ENCODE peak calls at places on chromosome 1, in seven cellular contexts. R is endothelial cell of umbilical vein, D is right lobe of liver, Q is heart left ventricle, M is A549, Y is Peyer's patch, W is breast epithelium. P is an unnamed sample.

GRCh38 chr1:59029768-59030167 is 245.9 kb upstream of the JUN start:
- DNase-seq in R (peak; percentile 46), D (no peak), Q (no peak), M (no peak), Y (no peak), W (no peak), P (no peak)

GRCh38 chr1:6062670-6063069 is 17.0 kb downstream of the KCNAB2 start:
- DNase-seq in R (no peak), D (no peak), Q (no peak), M (no peak), Y (no peak), W (no peak), P (no peak)

GRCh38 chr1:197173571-197174482 is 27.4 kb upstream of the ASPM start:
- DNase-seq in R (no peak), D (peak; percentile 63), Q (no peak), M (no peak), Y (peak; percentile 47), W (no peak), P (no peak)

GRCh38 chr1:158121604-158122254 is 59.0 kb upstream of the CD1D start:
- DNase-seq in R (peak; percentile 49), D (no peak), Q (no peak), M (peak; percentile 58), Y (peak; percentile 78), W (no peak), P (no peak)

GRCh38 chr1:26016944-26017545 is 4.5 kb upstream of the EXTL1 start:
- DNase-seq in R (no peak), D (no peak), Q (no peak), M (no peak), Y (no peak), W (no peak), P (no peak)

GRCh38 chr1:158711098-158711497 is 9.4 kb downstream of the OR6K3 start:
- DNase-seq in R (no peak), D (no peak), Q (no peak), M (no peak), Y (no peak), W (no peak), P (no peak)

GRCh38 chr1:213122514-213122929 is 71.5 kb downstream of the RPS6KC1 start:
- DNase-seq in R (peak; percentile 66), D (no peak), Q (no peak), M (no peak), Y (no peak), W (no peak), P (no peak)

GRCh38 chr1:169250022-169250421 is 117.6 kb downstream of the NME7 start:
- DNase-seq in R (peak; percentile 53), D (no peak), Q (no peak), M (no peak), Y (no peak), W (no peak), P (no peak)

GRCh38 chr1:32470991-32471694 is 6.3 kb downstream of the ZBTB8B start:
- DNase-seq in R (no peak), D (no peak), Q (no peak), M (no peak), Y (no peak), W (no peak), P (no peak)

GRCh38 chr1:44485229-44485932 is 80.3 kb downstream of the RNF220 start:
- DNase-seq in R (peak; percentile 90), D (no peak), Q (no peak), M (no peak), Y (no peak), W (no peak), P (peak; percentile 47)

GRCh38 chr1:198809247-198809646 is 170.4 kb downstream of the PTPRC start:
- DNase-seq in R (no peak), D (no peak), Q (no peak), M (no peak), Y (no peak), W (no peak), P (no peak)

GRCh38 chr1:160862151-160863061 is at the start of gene CD244:
- DNase-seq in R (no peak), D (no peak), Q (peak; percentile 34), M (no peak), Y (peak; percentile 78), W (no peak), P (peak; percentile 82)

GRCh38 chr1:2394220-2394619 is 2.6 kb downstream of the RER1 start:
- DNase-seq in R (no peak), D (no peak), Q (no peak), M (no peak), Y (no peak), W (no peak), P (no peak)

GRCh38 chr1:244865028-244865371 is 657 bp upstream of the HNRNPU start:
- DNase-seq in R (no peak), D (peak; percentile 53), Q (peak; percentile 31), M (peak; percentile 26), Y (peak; percentile 63), W (no peak), P (peak; percentile 27)

GRCh38 chr1:111486431-111486830 is 12.6 kb downstream of the C1orf162 start:
- DNase-seq in R (no peak), D (no peak), Q (no peak), M (no peak), Y (no peak), W (no peak), P (no peak)

GRCh38 chr1:30259631-30260030 is 463.8 kb downstream of the MATN1 start:
- DNase-seq in R (no peak), D (peak; percentile 23), Q (no peak), M (no peak), Y (no peak), W (no peak), P (no peak)

GRCh38 chr1:1402081-1402900 is 3.2 kb upstream of the CCNL2 start:
- DNase-seq in R (peak; percentile 62), D (no peak), Q (no peak), M (peak; percentile 51), Y (no peak), W (no peak), P (no peak)

GRCh38 chr1:178241057-178241456 is 147.2 kb downstream of the RASAL2 start:
- DNase-seq in R (peak; percentile 48), D (no peak), Q (no peak), M (no peak), Y (no peak), W (no peak), P (no peak)

GRCh38 chr1:2496087-2496622 is 20.1 kb downstream of the PLCH2 start:
- DNase-seq in R (no peak), D (no peak), Q (no peak), M (no peak), Y (peak; percentile 82), W (no peak), P (no peak)

GRCh38 chr1:143651350-143651992 is 320.3 kb downstream of the FAM72C start:
- DNase-seq in R (no peak), D (no peak), Q (no peak), M (no peak), Y (no peak), W (no peak), P (no peak)

GRCh38 chr1:110203021-110203661 is 7.0 kb upstream of the KCNC4 start:
- DNase-seq in R (peak; percentile 72), D (no peak), Q (peak; percentile 44), M (peak; percentile 40), Y (peak; percentile 81), W (no peak), P (peak; percentile 31)

GRCh38 chr1:39167632-39168209 is 36.8 kb upstream of the MACF1 start:
- DNase-seq in R (no peak), D (peak; percentile 67), Q (no peak), M (no peak), Y (no peak), W (no peak), P (peak; percentile 75)

GRCh38 chr1:39163469-39163868 is 41.0 kb upstream of the MACF1 start:
- DNase-seq in R (no peak), D (no peak), Q (no peak), M (no peak), Y (no peak), W (no peak), P (no peak)

GRCh38 chr1:39164256-39164655 is 40.2 kb upstream of the MACF1 start:
- DNase-seq in R (no peak), D (no peak), Q (no peak), M (no peak), Y (no peak), W (no peak), P (no peak)

GRCh38 chr1:39165488-39165887 is 39.0 kb upstream of the MACF1 start:
- DNase-seq in R (no peak), D (no peak), Q (no peak), M (no peak), Y (no peak), W (no peak), P (no peak)

DNA sequence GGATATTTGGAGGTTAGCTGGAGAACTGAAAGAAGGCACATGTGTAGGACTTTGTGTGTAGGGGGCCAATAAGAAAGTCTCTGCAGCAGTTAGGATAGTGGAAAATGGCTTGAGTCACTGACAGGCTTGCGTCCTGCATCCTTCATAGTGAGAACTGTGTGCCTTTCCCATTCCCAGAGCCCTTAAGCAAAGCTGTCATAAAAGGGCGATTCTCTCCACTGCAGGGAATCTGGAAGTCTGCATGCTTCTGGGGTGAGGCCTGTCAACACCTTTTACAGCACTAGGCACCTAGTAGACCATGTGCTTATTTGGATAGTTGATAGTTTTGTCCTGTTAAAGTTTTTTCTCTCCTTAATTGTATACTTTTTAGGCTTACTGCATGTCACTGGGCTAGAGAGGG is 39.4 kb upstream of the MACF1 start:
- DNase-seq in R (peak; percentile 45), D (no peak), Q (no peak), M (no peak), Y (no peak), W (no peak), P (no peak)
- H3K4me1 ChIP-seq in R (peaks cover 39% of the 10 kb centered on the region), D (peaks cover 36% of the 10 kb centered on the region), Q (peaks cover 15% of the 10 kb centered on the region), M (peaks cover 38% of the 10 kb centered on the region), Y (no peaks in the 10 kb centered on the region), W (peaks cover 23% of the 10 kb centered on the region), P (peaks cover 57% of the 10 kb centered on the region)

GRCh38 chr1:166166701-166167394 is at the start of gene FAM78B:
- DNase-seq in R (peak; percentile 31), D (peak; percentile 83), Q (peak; percentile 84), M (peak; percentile 68), Y (peak; percentile 87), W (peak; percentile 20), P (peak; percentile 51)
- TF ChIP-seq POLR2A in R (no peak), D (no peak), Q (no peak), M (no peak), Y (no peak), W (no peak), P (no peak)

GRCh38 chr1:201481761-201482493 is 12.9 kb upstream of the PHLDA3 start:
- DNase-seq in R (peak; percentile 80), D (peak; percentile 87), Q (peak; percentile 89), M (peak; percentile 92), Y (peak; percentile 93), W (peak; percentile 88), P (peak; percentile 89)

GRCh38 chr1:201482755-201483154 is 13.8 kb upstream of the PHLDA3 start:
- DNase-seq in R (no peak), D (no peak), Q (no peak), M (no peak), Y (no peak), W (peak; percentile 43), P (no peak)

GRCh38 chr1:201479331-201479730 is 10.3 kb upstream of the PHLDA3 start:
- DNase-seq in R (no peak), D (no peak), Q (no peak), M (no peak), Y (no peak), W (no peak), P (no peak)

GRCh38 chr1:201480231-201481003 is 11.4 kb upstream of the PHLDA3 start:
- DNase-seq in R (no peak), D (peak; percentile 76), Q (peak; percentile 89), M (peak; percentile 94), Y (peak; percentile 90), W (peak; percentile 95), P (peak; percentile 97)

GRCh38 chr1:201481004-201481380 is 12.0 kb upstream of the PHLDA3 start:
- DNase-seq in R (no peak), D (no peak), Q (no peak), M (no peak), Y (no peak), W (peak; percentile 46), P (no peak)
- H3K4me1 ChIP-seq in R (peaks cover 16% of the 10 kb centered on the region), D (peaks cover 15% of the 10 kb centered on the region), Q (peaks cover 14% of the 10 kb centered on the region), M (peaks cover 50% of the 10 kb centered on the region), Y (peaks cover 4% of the 10 kb centered on the region), W (peaks cover 9% of the 10 kb centered on the region), P (peaks cover 29% of the 10 kb centered on the region)

GRCh38 chr1:20185834-20186782 is at the start of the genes PLA2G2C and UBXN10:
- DNase-seq in R (no peak), D (peak; percentile 79), Q (peak; percentile 60), M (no peak), Y (peak; percentile 75), W (peak; percentile 45), P (peak; percentile 93)
- TF ChIP-seq POLR2A in R (no peak), D (no peak), Q (no peak), M (no peak), Y (no peak), W (no peak), P (no peak)